ENCODE peak calls at places on chromosomes 16 and 17, in seven cellular contexts. N is fibroblast of the aortic adventitia, O is NCI-H2081, J is ovary, F is immature natural killer cell, G is kidney glomerular epithelial cell, V is SK-N-SH. Q is an unnamed sample.

GRCh38 chr16:2237076-2237551 is 870 bp downstream of the DNASE1L2 start:
- DNase-seq in N (no peak), O (no peak), J (no peak), F (no peak), G (no peak), V (no peak), Q (no peak)

GRCh38 chr16:56203052-56203451 is 11.8 kb downstream of the GNAO1 start:
- DNase-seq in N (peak), O (peak), J (no peak), F (peak), G (no peak), V (peak), Q (no peak)

GRCh38 chr16:85077576-85078125 is 34.6 kb downstream of the CIBAR2 start:
- DNase-seq in N (no peak), O (no peak), J (no peak), F (no peak), G (no peak), V (no peak), Q (no peak)

GRCh38 chr16:30748634-30749445 is 615 bp downstream of the PHKG2 start:
- DNase-seq in N (peak), O (no peak), J (peak), F (peak), G (peak), V (peak), Q (no peak)

GRCh38 chr16:11639925-11640899 is 28.0 kb upstream of the SNN start:
- DNase-seq in N (peak), O (peak), J (peak), F (peak), G (peak), V (no peak), Q (no peak)

GRCh38 chr17:65677932-65678331 is 116.5 kb upstream of the AXIN2 start:
- DNase-seq in N (no peak), O (no peak), J (no peak), F (no peak), G (no peak), V (no peak), Q (no peak)

GRCh38 chr16:74836111-74836671 is 61.6 kb upstream of the FA2H start:
- DNase-seq in N (no peak), O (no peak), J (no peak), F (no peak), G (no peak), V (no peak), Q (no peak)

GRCh38 chr17:35094902-35095301 is 24.8 kb downstream of the RAD51D start:
- DNase-seq in N (peak), O (no peak), J (no peak), F (no peak), G (peak), V (no peak), Q (no peak)

GRCh38 chr17:64709481-64709880 is 47.4 kb upstream of the SMURF2 start:
- DNase-seq in N (no peak), O (no peak), J (no peak), F (no peak), G (no peak), V (no peak), Q (no peak)

Q was measured in NCI-H2227 treated with DMSO at 0.1 percent for 48 hours.